ENCODE peak calls at places on chromosomes 1 and 21, in four cellular contexts. A is K562, D is A549, E is IMR-90. I is an unnamed sample.

GRCh38 chr1:168876830-168877229 is 147.8 kb upstream of the DPT start:
- DNase-seq in E (no peak), D (no peak), A (no peak), I (no peak)

GRCh38 chr21:42653492-42654061 is at the start of gene PDE9A:
- DNase-seq in D (no peak), E (no peak), A (no peak), I (peak)

GRCh38 chr1:10007161-10007560 is 10.1 kb downstream of the RBP7 start:
- DNase-seq in D (no peak), A (no peak), E (no peak), I (no peak)

GRCh38 chr1:48396208-48396607 is 75.8 kb downstream of the SPATA6 start:
- DNase-seq in D (no peak), E (no peak), A (no peak), I (no peak)

GRCh38 chr1:246699095-246699735 is 25.0 kb upstream of the SCCPDH start:
- DNase-seq in D (peak), A (peak), E (peak), I (peak)

GRCh38 chr1:226832613-226833012 is 37.8 kb upstream of the PSEN2 start:
- DNase-seq in D (no peak), E (no peak), A (no peak), I (no peak)

GRCh38 chr1:78640462-78640861 is 9.2 kb upstream of the IFI44 start:
- DNase-seq in A (no peak), D (no peak), E (no peak), I (no peak)

GRCh38 chr1:171793656-171794055 is 12.2 kb downstream of the METTL13 start:
- DNase-seq in D (no peak), E (peak), A (no peak), I (no peak)

GRCh38 chr1:2234762-2235113 is 6.6 kb downstream of the SKI start:
- DNase-seq in D (no peak), A (no peak), E (no peak), I (no peak)

GRCh38 chr1:231694081-231694443 is 67.5 kb downstream of the DISC1 start:
- DNase-seq in A (no peak), E (no peak), D (no peak), I (no peak)

GRCh38 chr1:236394905-236395779 is 1.1 kb downstream of the EDARADD start:
- DNase-seq in E (no peak), D (peak), A (peak), I (peak)

GRCh38 chr1:17158961-17159360 is 39.7 kb upstream of the PADI2 start:
- DNase-seq in E (no peak), A (no peak), D (no peak), I (no peak)

GRCh38 chr1:151347523-151348246 is 633 bp upstream of the RFX5 start:
- DNase-seq in E (no peak), A (no peak), D (no peak), I (no peak)

GRCh38 chr1:192977089-192977706 is 82.0 kb downstream of the UCHL5 start:
- DNase-seq in A (peak), D (no peak), E (no peak), I (no peak)

GRCh38 chr1:176102700-176103244 is 104.3 kb downstream of the COP1 start:
- DNase-seq in D (no peak), E (peak), A (no peak), I (no peak)

GRCh38 chr1:168031627-168032026 is 94.8 kb upstream of the MPC2 start:
- DNase-seq in E (no peak), A (no peak), D (no peak), I (no peak)

GRCh38 chr1:40384887-40385286 is 11.4 kb downstream of the SMAP2 start:
- DNase-seq in A (no peak), E (no peak), D (no peak), I (no peak)

GRCh38 chr1:89986020-89986419 is 8.9 kb upstream of the ZNF326 start:
- DNase-seq in A (peak), D (no peak), E (no peak), I (no peak)

GRCh38 chr1:23624440-23624839 is 65.1 kb upstream of the ID3 start:
- DNase-seq in D (no peak), E (no peak), A (no peak), I (no peak)

GRCh38 chr1:225863167-225863566 is 19.0 kb downstream of the TMEM63A start:
- DNase-seq in A (no peak), D (no peak), E (peak), I (no peak)

GRCh38 chr1:179263121-179263520 is 30.5 kb upstream of the SOAT1 start:
- DNase-seq in A (no peak), E (no peak), D (no peak), I (no peak)
- TF ChIP-seq BHLHE40 in A (no peak), E (no peak), D (no peak), I (no peak)

GRCh38 chr21:43832158-43832550 is 32.9 kb upstream of the AGPAT3 start:
- DNase-seq in D (no peak), E (no peak), A (no peak), I (no peak)

GRCh38 chr21:43835861-43836260 is 29.2 kb upstream of the AGPAT3 start:
- DNase-seq in E (no peak), A (no peak), D (no peak), I (no peak)

GRCh38 chr21:43832648-43833047 is 32.4 kb upstream of the AGPAT3 start:
- DNase-seq in D (no peak), A (peak), E (no peak), I (no peak)

GRCh38 chr21:43835061-43835460 is 30.0 kb upstream of the AGPAT3 start:
- DNase-seq in A (no peak), E (no peak), D (no peak), I (no peak)

GRCh38 chr21:43834146-43834905 is 30.7 kb upstream of the AGPAT3 start:
- DNase-seq in A (no peak), D (no peak), E (no peak), I (no peak)
- TF ChIP-seq BHLHE40 in A (no peak), D (no peak), E (no peak), I (no peak)

GRCh38 chr1:156126701-156127534 is 12.4 kb downstream of the LMNA start:
- DNase-seq in A (peak), E (peak), D (peak), I (no peak)
- TF ChIP-seq BHLHE40 in A (peak), E (peak), D (no peak), I (no peak)

GRCh38 chr1:6727535-6727934 is 25.9 kb upstream of the DNAJC11 start:
- DNase-seq in A (peak), D (peak), E (peak), I (peak)

GRCh38 chr1:6726253-6726652 is 24.6 kb upstream of the DNAJC11 start:
- DNase-seq in E (no peak), D (no peak), A (no peak), I (no peak)

GRCh38 chr1:6724517-6725141 is 23.0 kb upstream of the DNAJC11 start:
- DNase-seq in D (peak), A (no peak), E (peak), I (no peak)

GRCh38 chr1:6723621-6724428 is 22.2 kb upstream of the DNAJC11 start:
- DNase-seq in D (no peak), E (no peak), A (peak), I (no peak)
- TF ChIP-seq BHLHE40 in D (no peak), E (no peak), A (no peak), I (no peak)

DNA sequence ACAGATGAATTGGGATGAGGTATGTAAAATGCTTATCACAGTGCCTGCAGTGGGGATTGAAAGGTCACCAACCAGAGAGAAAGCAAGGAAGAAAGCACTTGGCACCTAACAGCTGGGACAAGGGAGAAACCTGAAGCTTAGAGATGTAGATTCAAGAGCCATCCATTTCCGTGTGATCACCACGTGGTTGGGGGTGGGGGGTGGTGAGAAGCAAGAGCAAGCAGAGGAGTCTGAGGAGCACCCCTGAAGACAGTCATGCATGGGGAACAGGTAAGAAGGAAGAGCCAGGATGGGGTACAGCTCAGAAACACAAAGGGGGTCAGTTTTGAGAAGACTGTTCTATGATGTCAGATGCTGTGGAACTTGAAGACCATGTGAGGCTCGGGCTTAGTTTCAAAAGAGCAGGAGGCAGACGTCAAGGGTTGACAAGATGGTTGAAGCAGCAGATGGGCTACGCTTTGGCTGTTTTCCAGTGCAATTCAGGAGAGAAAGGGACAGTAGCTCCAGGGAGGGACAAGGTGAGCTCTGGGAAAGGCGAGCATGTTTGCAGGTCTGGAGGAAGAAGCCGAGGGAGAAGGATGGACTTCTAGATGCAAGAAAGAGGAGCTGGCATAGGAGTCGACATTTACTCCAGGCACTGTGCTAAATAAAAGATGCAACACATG is 17.4 kb downstream of the KANK4 start:
- DNase-seq in A (no peak), E (no peak), D (no peak), I (no peak)
- TF ChIP-seq BHLHE40 in A (no peak), E (no peak), D (no peak), I (no peak)

DNA sequence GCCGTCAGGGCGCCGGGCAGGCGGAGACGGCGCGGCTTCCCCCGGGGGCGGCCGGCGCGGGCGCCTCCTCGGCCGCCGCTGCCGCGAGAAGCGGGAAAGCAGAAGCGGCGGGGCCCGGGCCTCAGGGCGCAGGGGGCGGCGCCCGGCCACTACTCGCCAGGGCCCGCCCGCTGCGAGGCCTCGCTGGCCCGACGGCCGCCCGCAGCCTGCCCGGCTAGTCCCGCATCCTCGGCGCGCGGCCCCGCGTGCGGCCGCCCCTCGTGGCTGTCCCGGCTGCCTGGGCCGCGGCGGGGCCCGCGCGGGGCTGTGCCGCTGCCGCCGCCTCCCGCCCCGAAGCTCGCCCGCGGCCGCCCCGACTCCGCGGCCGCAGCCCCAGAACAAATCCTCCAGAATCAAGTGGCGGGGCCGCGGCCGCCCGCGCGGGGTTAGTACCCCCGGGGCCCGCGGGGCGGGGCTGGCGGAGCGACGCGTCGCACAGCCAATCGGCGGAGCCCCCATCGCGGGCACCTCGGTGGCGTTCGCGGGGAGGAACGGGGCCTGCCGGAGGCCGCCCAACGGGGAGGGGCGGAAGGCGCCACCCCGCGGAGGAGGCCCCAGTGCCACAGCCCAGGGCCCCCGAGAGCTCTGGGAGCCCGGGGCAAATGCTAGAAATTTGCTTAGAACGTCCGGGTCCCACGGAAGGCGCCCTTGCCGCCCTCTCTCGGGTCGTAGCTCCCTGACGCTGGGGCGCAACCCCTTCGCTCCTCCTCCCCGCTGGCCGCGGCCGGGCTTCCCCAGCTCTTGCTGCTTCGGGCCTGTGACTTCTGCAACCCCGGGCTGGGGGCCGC is at the start of gene RUNX3:
- DNase-seq in A (no peak), D (peak), E (no peak), I (peak)
- TF ChIP-seq BHLHE40 in A (no peak), D (no peak), E (no peak), I (no peak)

GRCh38 chr1:71081697-71082080 is 854 bp upstream of the ZRANB2 start:
- DNase-seq in E (no peak), D (no peak), A (peak), I (peak)
- TF ChIP-seq BHLHE40 in E (no peak), D (no peak), A (no peak), I (no peak)

DNA sequence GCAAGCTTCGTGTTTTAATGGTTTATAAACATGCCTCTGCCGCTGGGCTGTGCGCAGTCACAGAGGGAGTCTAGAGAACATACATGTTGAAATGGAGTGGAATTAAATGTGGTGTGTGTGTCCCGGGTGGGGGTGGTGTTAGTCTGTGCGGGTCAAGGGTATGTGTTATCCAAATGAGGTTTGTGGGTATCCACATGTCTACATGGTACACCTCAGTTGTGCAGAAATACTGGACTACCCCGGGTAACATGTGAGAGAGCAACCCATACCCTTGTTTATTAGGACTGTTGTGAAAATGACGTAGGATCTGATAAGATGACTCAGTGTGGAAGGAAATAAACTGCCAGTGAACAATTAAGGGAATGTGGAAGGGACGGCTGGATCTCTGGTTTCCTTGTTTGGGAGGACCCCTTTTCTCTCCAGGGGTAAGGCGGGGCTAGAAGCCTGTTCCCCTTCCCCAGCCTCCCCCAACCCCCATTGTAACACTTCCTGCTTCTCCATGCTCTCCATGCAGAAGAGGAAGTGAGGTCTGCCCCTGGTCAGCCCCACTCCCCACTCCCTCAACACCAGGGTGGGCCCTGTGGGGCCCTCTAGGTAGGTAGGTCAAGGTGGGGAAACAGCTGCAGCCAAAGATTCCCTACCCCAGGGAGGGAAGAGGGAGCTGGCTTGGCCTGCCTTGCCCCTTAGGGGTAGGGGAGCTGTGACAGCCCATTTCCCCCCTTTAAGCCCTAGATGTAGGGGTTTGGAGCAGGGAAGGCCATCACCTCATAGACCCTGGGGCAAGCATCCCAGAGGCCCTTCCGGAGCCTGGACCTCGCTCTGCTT is 690 bp downstream of the EPS8L3 start:
- DNase-seq in E (peak), D (no peak), A (peak), I (no peak)
- TF ChIP-seq BHLHE40 in E (peak), D (no peak), A (no peak), I (no peak)